ENCODE peak calls at places on chromosomes 11 and 22, in five cellular contexts. Y is IMR-90, X is choroid plexus epithelial cell, J is progenitor cell of endocrine pancreas, B is left ventricle myocardium inferior. D is an unnamed sample.

GRCh38 chr11:17558025-17558780 is 11.1 kb downstream of the OTOG start:
- DNase-seq in Y (no peak), X (no peak), J (no peak), B (no peak), D (no peak)

GRCh38 chr11:74701351-74701750 is 29.9 kb downstream of the CHRDL2 start:
- DNase-seq in Y (no peak), X (peak; percentile 41), J (no peak), B (no peak), D (no peak)

GRCh38 chr11:46845440-46845739 is 690 bp downstream of the CKAP5 start:
- DNase-seq in Y (no peak), X (peak; percentile 21), J (no peak), B (no peak), D (no peak)

GRCh38 chr11:68756171-68756766 is 4.9 kb upstream of the TESMIN start:
- DNase-seq in Y (peak; percentile 27), X (no peak), J (no peak), B (no peak), D (no peak)

GRCh38 chr11:12042215-12042676 is 33.8 kb upstream of the DKK3 start:
- DNase-seq in Y (peak; percentile 99), X (peak; percentile 97), J (no peak), B (no peak), D (no peak)

GRCh38 chr22:47613606-47614350 is 851.3 kb downstream of the TBC1D22A start:
- DNase-seq in Y (no peak), X (no peak), J (no peak), B (no peak), D (no peak)

GRCh38 chr22:35648066-35649025 is at the start of gene APOL6:
- DNase-seq in Y (peak; percentile 76), X (peak; percentile 90), J (no peak), B (no peak), D (peak; percentile 43)

GRCh38 chr22:22940961-22941605 is 53.5 kb downstream of the IGLL5 start:
- DNase-seq in Y (no peak), X (no peak), J (no peak), B (no peak), D (no peak)

GRCh38 chr11:8330896-8331295 is 67.2 kb upstream of the LMO1 start:
- DNase-seq in Y (no peak), X (no peak), J (no peak), B (no peak), D (no peak)

GRCh38 chr22:39524089-39524752 is 3.9 kb downstream of the ATF4 start:
- DNase-seq in Y (no peak), X (no peak), J (no peak), B (no peak), D (peak; percentile 39)

GRCh38 chr11:66970808-66971442 is 4.2 kb upstream of the C11orf86 start:
- DNase-seq in Y (peak; percentile 100), X (peak; percentile 100), J (no peak), B (no peak), D (no peak)

GRCh38 chr22:38700271-38700788 is 413 bp downstream of the JOSD1 start:
- DNase-seq in Y (no peak), X (no peak), J (no peak), B (peak; percentile 74), D (no peak)

GRCh38 chr22:38412435-38413084 is 42.4 kb downstream of the KCNJ4 start:
- DNase-seq in Y (no peak), X (no peak), J (no peak), B (no peak), D (no peak)

GRCh38 chr22:17266261-17266971 is 47.2 kb upstream of the ADA2 start:
- DNase-seq in Y (no peak), X (peak; percentile 33), J (no peak), B (peak; percentile 45), D (no peak)

GRCh38 chr11:31441296-31441695 is 68.1 kb downstream of the IMMP1L start:
- DNase-seq in Y (no peak), X (no peak), J (no peak), B (no peak), D (no peak)

GRCh38 chr11:92839450-92839849 is 130.0 kb upstream of the MTNR1B start:
- DNase-seq in Y (no peak), X (no peak), J (no peak), B (no peak), D (no peak)

GRCh38 chr11:115330693-115331482 is 173.3 kb downstream of the CADM1 start:
- DNase-seq in Y (no peak), X (no peak), J (no peak), B (no peak), D (peak; percentile 47)

GRCh38 chr11:35088676-35089075 is 50.3 kb upstream of the CD44 start:
- DNase-seq in Y (peak; percentile 21), X (peak; percentile 43), J (no peak), B (no peak), D (no peak)

GRCh38 chr11:121534131-121535093 is 81.6 kb upstream of the SORL1-AS1 start:
- DNase-seq in Y (peak; percentile 24), X (peak; percentile 50), J (no peak), B (no peak), D (no peak)

GRCh38 chr22:44180706-44181032 is at the start of gene PARVG:
- DNase-seq in Y (no peak), X (peak; percentile 20), J (no peak), B (no peak), D (no peak)

GRCh38 chr11:117199916-117200812 is 994 bp downstream of the TAGLN start:
- DNase-seq in Y (no peak), X (no peak), J (no peak), B (no peak), D (no peak)

GRCh38 chr11:20031155-20032001 is 128.9 kb downstream of the DBX1 start:
- DNase-seq in Y (peak; percentile 95), X (peak; percentile 86), J (no peak), B (no peak), D (peak; percentile 66)

GRCh38 chr11:57913713-57914704 is 109.7 kb upstream of the OR9Q1 start:
- DNase-seq in Y (no peak), X (no peak), J (no peak), B (no peak), D (no peak)

GRCh38 chr11:19677380-19678080 is 35.1 kb upstream of the NAV2 start:
- DNase-seq in Y (no peak), X (no peak), J (no peak), B (no peak), D (no peak)

GRCh38 chr11:6693342-6694228 is 10.4 kb upstream of the MRPL17 start:
- DNase-seq in Y (peak; percentile 84), X (peak; percentile 95), J (no peak), B (no peak), D (no peak)

GRCh38 chr11:46285594-46286033 is 8.2 kb downstream of the CREB3L1 start:
- DNase-seq in Y (peak; percentile 75), X (peak; percentile 71), J (no peak), B (peak; percentile 66), D (no peak)

GRCh38 chr22:20407829-20408228 is 13.9 kb downstream of the ZNF74 start:
- DNase-seq in Y (no peak), X (no peak), J (no peak), B (no peak), D (no peak)

GRCh38 chr11:46279393-46280099 is 2.1 kb downstream of the CREB3L1 start:
- DNase-seq in Y (peak; percentile 80), X (peak; percentile 81), J (no peak), B (peak; percentile 76), D (no peak)

GRCh38 chr22:43151251-43152000 is at the start of gene TSPO:
- DNase-seq in Y (peak; percentile 19), X (no peak), J (no peak), B (peak; percentile 85), D (peak; percentile 75)

GRCh38 chr11:2717561-2717960 is 17.8 kb upstream of the KCNQ1OT1 start:
- DNase-seq in Y (no peak), X (no peak), J (no peak), B (no peak), D (no peak)

GRCh38 chr11:78234006-78234405 is 45.3 kb downstream of the USP35 start:
- DNase-seq in Y (no peak), X (peak; percentile 70), J (no peak), B (no peak), D (no peak)

GRCh38 chr11:69155302-69156198 is at the start of gene SMIM38:
- DNase-seq in Y (no peak), X (no peak), J (no peak), B (no peak), D (no peak)

GRCh38 chr11:112412383-112412782 is 151.7 kb upstream of the PLET1 start:
- DNase-seq in Y (no peak), X (peak; percentile 9), J (no peak), B (no peak), D (no peak)

GRCh38 chr22:39343259-39344045 is 6.3 kb upstream of the SYNGR1 start:
- DNase-seq in Y (peak; percentile 58), X (peak; percentile 80), J (peak; percentile 54), B (peak; percentile 41), D (peak; percentile 74)

DNA sequence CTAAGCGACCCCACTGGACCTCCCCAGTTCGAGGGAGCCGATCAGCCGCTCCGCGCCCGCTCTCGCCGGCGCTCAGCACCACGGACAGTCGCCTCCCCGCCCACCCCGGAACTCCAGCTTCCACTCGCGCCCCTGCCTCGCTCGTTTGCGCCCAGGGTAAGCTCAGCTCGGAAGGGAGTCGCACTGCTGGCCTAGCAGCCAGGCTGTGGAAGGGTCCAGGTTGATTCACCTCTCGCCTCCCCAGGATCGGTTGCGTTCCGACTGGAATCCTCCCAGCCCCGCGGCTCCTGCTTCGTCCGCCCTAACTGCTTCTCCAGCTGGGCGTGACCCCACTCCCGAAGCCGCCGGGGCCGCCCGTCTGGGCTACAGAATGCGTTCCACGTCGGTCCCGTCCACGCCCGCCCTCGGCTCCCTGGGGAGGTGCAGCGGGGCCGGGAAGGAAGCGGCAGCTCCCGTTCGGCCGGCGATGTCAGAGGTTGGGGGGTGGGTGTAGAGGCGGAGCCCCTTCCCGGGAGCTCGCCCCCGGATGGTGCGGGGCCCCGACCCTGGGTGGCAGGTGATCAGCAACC is 343 bp downstream of the SCN3B start:
- DNase-seq in Y (peak; percentile 34), X (peak; percentile 55), J (peak; percentile 69), B (peak; percentile 58), D (peak; percentile 69)
- TF ChIP-seq CTCF in Y (no peak), X (no peak), J (peak; percentile 6), B (no peak), D (no peak)

GRCh38 chr22:21641795-21642583 is at the start of gene SDF2L1:
- DNase-seq in Y (peak; percentile 99), X (peak; percentile 99), J (peak; percentile 93), B (peak; percentile 98), D (peak; percentile 99)
- TF ChIP-seq CTCF in Y (no peak), X (no peak), J (no peak), B (peak; percentile 41), D (no peak)

GRCh38 chr11:59584294-59584693 is 31.3 kb downstream of the OSBP start:
- DNase-seq in Y (no peak), X (no peak), J (no peak), B (no peak), D (no peak)
- TF ChIP-seq CTCF in Y (no peak), X (no peak), J (no peak), B (no peak), D (no peak)

DNA sequence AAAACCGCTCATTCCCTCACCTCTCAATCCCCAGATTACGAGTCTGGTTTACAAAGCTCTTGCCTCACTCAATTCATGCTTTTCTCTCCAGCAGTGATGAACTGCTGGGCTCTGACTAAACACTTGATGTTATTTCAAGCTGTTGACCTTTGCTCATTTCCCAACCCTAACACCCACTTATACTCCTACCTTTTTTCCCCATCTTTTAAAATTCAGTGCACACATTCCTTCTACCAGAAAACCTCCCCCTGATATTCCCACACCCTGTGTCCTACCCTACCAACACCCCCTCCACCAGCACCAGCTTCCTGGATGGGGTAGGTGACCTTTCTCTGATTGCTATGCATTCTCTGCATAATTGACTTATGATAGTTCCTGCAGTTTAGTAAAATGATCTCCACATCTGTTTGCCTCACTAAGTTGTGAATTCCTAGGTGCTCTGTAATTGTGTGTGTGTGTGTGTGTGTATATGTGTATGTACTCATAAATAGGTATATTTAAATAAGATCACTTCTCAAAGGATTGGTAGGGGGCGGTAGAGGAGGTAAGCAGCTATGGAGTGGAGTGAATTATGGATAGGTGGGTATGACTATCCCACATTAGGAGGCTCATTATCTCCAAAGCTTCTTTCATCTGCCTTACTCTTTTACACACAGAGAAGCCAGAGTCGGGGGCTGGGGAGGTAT is 842 bp downstream of the HEPACAM start:
- DNase-seq in Y (peak; percentile 96), X (peak; percentile 95), J (no peak), B (no peak), D (no peak)
- TF ChIP-seq CTCF in Y (peak; percentile 35), X (peak; percentile 36), J (peak; percentile 6), B (no peak), D (no peak)

D was measured in thyroid gland.